ENCODE peak calls at places on chromosomes 16 and 17, in seven cellular contexts. One of them, this sample, is unnamed.

GRCh38 chr17:64264891-64265290 is 1.8 kb upstream of the TEX2 start:
- DNase-seq in omental fat pad: no peak
- DNase-seq in activated T-cell treated with anti-CD3 and anti-CD28 coated beads, Interleukin-2, amount 50 U/mL, for 72 hours: no peak
- DNase-seq in EL: no peak
- DNase-seq in tibial nerve: no peak
- DNase-seq in AG08395: no peak
- DNase-seq in RPMI8226: no peak
- DNase-seq in this sample: no peak

GRCh38 chr17:33260638-33261037 is 32.5 kb downstream of the ASIC2 start:
- DNase-seq in omental fat pad: no peak
- DNase-seq in activated T-cell treated with anti-CD3 and anti-CD28 coated beads, Interleukin-2, amount 50 U/mL, for 72 hours: no peak
- DNase-seq in EL: no peak
- DNase-seq in tibial nerve: no peak
- DNase-seq in AG08395: no peak
- DNase-seq in RPMI8226: no peak
- DNase-seq in this sample: no peak

GRCh38 chr16:31893824-31894223 is 20.2 kb downstream of the ZNF267 start:
- DNase-seq in omental fat pad: no peak
- DNase-seq in activated T-cell treated with anti-CD3 and anti-CD28 coated beads, Interleukin-2, amount 50 U/mL, for 72 hours: no peak
- DNase-seq in EL: no peak
- DNase-seq in tibial nerve: no peak
- DNase-seq in AG08395: no peak
- DNase-seq in RPMI8226: no peak
- DNase-seq in this sample: no peak

GRCh38 chr17:73546770-73547345 is 97.4 kb downstream of the SDK2 start:
- DNase-seq in omental fat pad: no peak
- DNase-seq in activated T-cell treated with anti-CD3 and anti-CD28 coated beads, Interleukin-2, amount 50 U/mL, for 72 hours: peak; percentile 15
- DNase-seq in EL: no peak
- DNase-seq in tibial nerve: no peak
- DNase-seq in AG08395: peak; percentile 87
- DNase-seq in RPMI8226: peak; percentile 85
- DNase-seq in this sample: peak; percentile 41

GRCh38 chr17:34703533-34703932 is 124.2 kb downstream of the TMEM132E start:
- DNase-seq in omental fat pad: no peak
- DNase-seq in activated T-cell treated with anti-CD3 and anti-CD28 coated beads, Interleukin-2, amount 50 U/mL, for 72 hours: peak; percentile 14
- DNase-seq in EL: peak; percentile 27
- DNase-seq in tibial nerve: no peak
- DNase-seq in AG08395: peak; percentile 20
- DNase-seq in RPMI8226: peak; percentile 75
- DNase-seq in this sample: no peak

GRCh38 chr16:79419148-79419547 is 181.4 kb downstream of the MAF start:
- DNase-seq in omental fat pad: no peak
- DNase-seq in activated T-cell treated with anti-CD3 and anti-CD28 coated beads, Interleukin-2, amount 50 U/mL, for 72 hours: no peak
- DNase-seq in EL: no peak
- DNase-seq in tibial nerve: no peak
- DNase-seq in AG08395: no peak
- DNase-seq in RPMI8226: no peak
- DNase-seq in this sample: no peak

GRCh38 chr17:74431568-74432483 is at the start of gene GPRC5C:
- DNase-seq in omental fat pad: no peak
- DNase-seq in activated T-cell treated with anti-CD3 and anti-CD28 coated beads, Interleukin-2, amount 50 U/mL, for 72 hours: peak; percentile 53
- DNase-seq in EL: no peak
- DNase-seq in tibial nerve: peak; percentile 55
- DNase-seq in AG08395: peak; percentile 41
- DNase-seq in RPMI8226: peak; percentile 62
- DNase-seq in this sample: peak; percentile 90

GRCh38 chr16:73966851-73967250 is 329.8 kb upstream of the PSMD7 start:
- DNase-seq in omental fat pad: no peak
- DNase-seq in activated T-cell treated with anti-CD3 and anti-CD28 coated beads, Interleukin-2, amount 50 U/mL, for 72 hours: no peak
- DNase-seq in EL: no peak
- DNase-seq in tibial nerve: no peak
- DNase-seq in AG08395: no peak
- DNase-seq in RPMI8226: no peak
- DNase-seq in this sample: no peak

GRCh38 chr17:76554131-76554530 is 14.3 kb downstream of the PRCD start:
- DNase-seq in omental fat pad: no peak
- DNase-seq in activated T-cell treated with anti-CD3 and anti-CD28 coated beads, Interleukin-2, amount 50 U/mL, for 72 hours: no peak
- DNase-seq in EL: no peak
- DNase-seq in tibial nerve: no peak
- DNase-seq in AG08395: no peak
- DNase-seq in RPMI8226: no peak
- DNase-seq in this sample: no peak

GRCh38 chr17:76659928-76660614 is 16.5 kb upstream of the ST6GALNAC1 start:
- DNase-seq in omental fat pad: no peak
- DNase-seq in activated T-cell treated with anti-CD3 and anti-CD28 coated beads, Interleukin-2, amount 50 U/mL, for 72 hours: no peak
- DNase-seq in EL: no peak
- DNase-seq in tibial nerve: no peak
- DNase-seq in AG08395: peak; percentile 25
- DNase-seq in RPMI8226: no peak
- DNase-seq in this sample: no peak

GRCh38 chr17:7217113-7217987 is 2.3 kb downstream of the DLG4 start:
- DNase-seq in omental fat pad: no peak
- DNase-seq in activated T-cell treated with anti-CD3 and anti-CD28 coated beads, Interleukin-2, amount 50 U/mL, for 72 hours: peak; percentile 34
- DNase-seq in EL: peak; percentile 73
- DNase-seq in tibial nerve: no peak
- DNase-seq in AG08395: peak; percentile 74
- DNase-seq in RPMI8226: peak; percentile 26
- DNase-seq in this sample: no peak

GRCh38 chr16:89562027-89562599 is 1.6 kb downstream of the RPL13 start:
- DNase-seq in omental fat pad: no peak
- DNase-seq in activated T-cell treated with anti-CD3 and anti-CD28 coated beads, Interleukin-2, amount 50 U/mL, for 72 hours: no peak
- DNase-seq in EL: no peak
- DNase-seq in tibial nerve: no peak
- DNase-seq in AG08395: no peak
- DNase-seq in RPMI8226: no peak
- DNase-seq in this sample: no peak

GRCh38 chr17:2883544-2884203 is 87.4 kb downstream of the RAP1GAP2 start:
- DNase-seq in omental fat pad: no peak
- DNase-seq in activated T-cell treated with anti-CD3 and anti-CD28 coated beads, Interleukin-2, amount 50 U/mL, for 72 hours: no peak
- DNase-seq in EL: peak; percentile 51
- DNase-seq in tibial nerve: no peak
- DNase-seq in AG08395: peak; percentile 70
- DNase-seq in RPMI8226: no peak
- DNase-seq in this sample: no peak

GRCh38 chr17:8079291-8080207 is 8.0 kb downstream of the ALOX12B start:
- DNase-seq in omental fat pad: peak; percentile 33
- DNase-seq in activated T-cell treated with anti-CD3 and anti-CD28 coated beads, Interleukin-2, amount 50 U/mL, for 72 hours: peak; percentile 88
- DNase-seq in EL: peak; percentile 71
- DNase-seq in tibial nerve: peak; percentile 35
- DNase-seq in AG08395: peak; percentile 79
- DNase-seq in RPMI8226: peak; percentile 82
- DNase-seq in this sample: no peak

This sample was measured in breast epithelium.